ENCODE peak calls at places on chromosome 19, in five cellular contexts. D is K562, G is H1, E is GM12878, V is SK-N-SH. B is an unnamed sample.

GRCh38 chr19:1363599-1363998 is 20.1 kb upstream of the NDUFS7 start:
- DNase-seq in E (no peak), G (no peak), D (no peak), V (no peak), B (no peak)

GRCh38 chr19:32201661-32202060 is 143.7 kb upstream of the ZNF507 start:
- DNase-seq in E (no peak), V (no peak), D (no peak), G (no peak), B (no peak)

GRCh38 chr19:17079710-17080440 is 4.3 kb downstream of the MYO9B start:
- DNase-seq in V (peak), E (peak), D (no peak), G (no peak), B (peak)

GRCh38 chr19:6213696-6214585 is 65.8 kb downstream of the MLLT1 start:
- DNase-seq in V (peak), G (no peak), E (no peak), D (no peak), B (no peak)

GRCh38 chr19:50896591-50897190 is 14.5 kb downstream of the KLK4 start:
- DNase-seq in D (peak), V (no peak), G (no peak), E (peak), B (peak)

GRCh38 chr19:13396256-13397080 is 109.8 kb downstream of the CACNA1A start:
- DNase-seq in V (no peak), E (no peak), G (peak), D (peak), B (peak)

GRCh38 chr19:49425922-49426592 is 869 bp downstream of the GFY start:
- DNase-seq in G (peak), V (no peak), D (peak), E (no peak), B (no peak)

GRCh38 chr19:6509118-6509971 is 7.2 kb upstream of the TUBB4A start:
- DNase-seq in V (no peak), E (no peak), D (no peak), G (no peak), B (peak)

GRCh38 chr19:47348819-47349795 is at the start of gene DHX34:
- DNase-seq in D (peak), V (peak), G (peak), E (peak), B (peak)

GRCh38 chr19:21483589-21484170 is 21.7 kb upstream of the ZNF429 start:
- DNase-seq in G (peak), D (peak), V (peak), E (no peak), B (no peak)

GRCh38 chr19:51450730-51451307 is 7.4 kb downstream of the SIGLEC8 start:
- DNase-seq in V (no peak), E (no peak), D (no peak), G (no peak), B (no peak)

GRCh38 chr19:18796239-18796638 is 5.1 kb upstream of the COMP start:
- DNase-seq in G (no peak), D (no peak), E (no peak), V (no peak), B (no peak)

GRCh38 chr19:29676586-29676985 is 11.3 kb downstream of the PLEKHF1 start:
- DNase-seq in D (no peak), E (no peak), G (no peak), V (no peak), B (no peak)

GRCh38 chr19:11699931-11700794 is 38.6 kb downstream of the ZNF823 start:
- DNase-seq in V (peak), G (no peak), E (no peak), D (peak), B (peak)

DNA sequence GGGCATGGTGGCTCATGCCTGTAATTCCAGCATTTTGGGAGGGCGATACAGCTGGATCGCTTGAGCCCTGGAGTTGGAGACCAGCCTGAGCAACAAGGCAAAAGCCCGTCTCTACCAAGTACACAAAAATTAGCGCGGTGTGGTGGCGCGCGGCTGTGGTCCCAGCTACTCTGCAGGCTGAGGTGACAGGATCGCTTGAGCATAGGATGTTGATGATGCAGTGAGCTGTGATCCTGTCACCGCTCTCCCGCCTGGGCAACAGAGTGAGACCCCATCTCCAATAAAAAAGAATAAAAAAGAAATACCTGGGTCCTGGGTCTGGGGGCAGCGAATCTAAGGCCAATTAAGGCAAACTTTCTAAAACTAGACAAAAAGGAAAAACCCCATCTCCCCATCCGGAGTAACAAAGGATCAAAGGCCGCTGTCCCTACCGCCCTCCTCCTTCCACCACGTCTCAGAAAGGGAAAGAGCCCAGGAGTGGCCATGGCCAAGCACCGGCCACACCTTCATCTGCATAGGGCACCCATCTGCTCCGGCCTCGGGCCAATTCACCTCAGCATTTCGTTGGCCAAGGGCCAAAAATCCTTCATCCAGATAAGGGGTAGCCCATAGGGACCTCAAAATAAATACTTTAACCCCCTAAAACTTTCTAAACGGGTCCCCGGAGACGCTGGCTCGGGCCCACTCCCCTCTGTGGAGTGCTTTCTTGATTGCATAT is 845 bp downstream of the ZNF320 start:
- DNase-seq in D (peak), G (no peak), E (no peak), V (peak), B (no peak)
- TF ChIP-seq TAF1 in D (no peak), G (no peak), E (no peak), V (no peak), B (no peak)

GRCh38 chr19:45385392-45386221 is 15.2 kb upstream of the ERCC2 start:
- DNase-seq in E (no peak), V (peak), G (no peak), D (no peak), B (no peak)
- TF ChIP-seq GABPA in E (no peak), V (no peak), G (no peak), D (no peak), B (no peak)

GRCh38 chr19:23437901-23438300 is 42.6 kb upstream of the ZNF91 start:
- DNase-seq in E (no peak), G (no peak), V (no peak), D (no peak), B (no peak)

GRCh38 chr19:23436318-23436717 is 41.0 kb upstream of the ZNF91 start:
- DNase-seq in G (no peak), E (no peak), V (no peak), D (no peak), B (no peak)

GRCh38 chr19:23439623-23440022 is 44.4 kb upstream of the ZNF91 start:
- DNase-seq in V (no peak), D (no peak), E (no peak), G (no peak), B (no peak)

GRCh38 chr19:23440207-23440606 is 44.9 kb upstream of the ZNF91 start:
- DNase-seq in E (no peak), G (no peak), D (peak), V (peak), B (no peak)

GRCh38 chr19:23436944-23437343 is 41.7 kb upstream of the ZNF91 start:
- DNase-seq in E (no peak), D (peak), V (no peak), G (no peak), B (no peak)
- TF ChIP-seq TAF1 in E (no peak), D (no peak), V (no peak), G (no peak), B (no peak)

DNA sequence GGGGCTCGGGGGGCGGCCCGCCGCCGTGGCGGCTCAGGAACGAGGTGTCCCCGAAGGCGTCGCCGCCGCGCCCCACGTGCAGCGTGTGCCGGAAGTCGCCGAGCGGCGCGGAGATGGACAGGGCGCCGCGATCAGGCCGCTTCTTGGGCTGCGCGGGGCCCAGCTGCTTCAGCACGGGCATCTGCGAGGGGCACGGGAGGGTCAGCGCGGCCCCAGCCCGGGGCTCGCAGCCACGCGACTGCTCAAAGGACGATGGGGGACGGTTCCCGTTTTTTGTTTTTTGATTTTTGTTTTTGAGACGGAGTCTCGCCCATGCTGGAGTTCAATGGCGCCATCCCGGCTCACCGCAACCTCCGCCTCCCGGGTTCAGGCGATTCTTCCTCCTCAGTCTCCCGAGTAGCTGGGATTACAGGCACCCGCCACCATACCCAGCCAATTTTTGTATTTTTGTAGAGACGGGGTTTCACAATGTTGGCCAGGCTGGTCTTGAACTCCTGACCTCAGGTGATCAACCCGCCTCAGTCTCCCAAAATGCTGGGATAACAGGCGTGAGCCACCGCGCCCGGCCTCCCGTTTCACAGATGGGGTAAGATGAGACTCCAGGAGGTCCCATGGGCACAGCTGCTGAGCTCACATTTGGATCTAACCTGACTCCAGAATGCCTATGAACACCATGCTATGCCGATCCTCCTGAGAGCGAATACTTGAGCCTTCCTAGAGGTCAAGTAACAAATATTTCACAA is 2.0 kb upstream of the LENG9 start:
- DNase-seq in E (no peak), G (no peak), V (no peak), D (peak), B (no peak)
- TF ChIP-seq GABPA in E (no peak), G (no peak), V (no peak), D (peak), B (no peak)

DNA sequence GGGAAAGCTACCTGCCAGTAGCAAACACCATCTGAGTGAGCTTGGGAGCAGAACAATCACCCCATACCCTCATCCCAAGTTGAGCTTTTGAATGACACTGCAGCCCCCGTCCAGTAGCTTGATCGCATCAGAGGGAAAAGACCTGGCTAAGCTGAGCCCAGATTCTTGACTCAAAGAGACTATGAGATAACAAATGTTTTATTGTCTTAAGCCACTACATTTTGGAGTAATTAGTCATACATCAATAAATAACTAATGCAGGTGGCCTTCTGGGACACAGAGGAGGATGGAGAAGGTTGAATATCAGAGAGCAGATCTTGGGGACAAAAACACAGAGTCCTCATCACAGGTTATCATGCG is 24.6 kb upstream of the IGSF23 start:
- DNase-seq in V (no peak), G (no peak), D (no peak), E (no peak), B (no peak)
- TF ChIP-seq TAF1 in V (no peak), G (no peak), D (no peak), E (no peak), B (no peak)

DNA sequence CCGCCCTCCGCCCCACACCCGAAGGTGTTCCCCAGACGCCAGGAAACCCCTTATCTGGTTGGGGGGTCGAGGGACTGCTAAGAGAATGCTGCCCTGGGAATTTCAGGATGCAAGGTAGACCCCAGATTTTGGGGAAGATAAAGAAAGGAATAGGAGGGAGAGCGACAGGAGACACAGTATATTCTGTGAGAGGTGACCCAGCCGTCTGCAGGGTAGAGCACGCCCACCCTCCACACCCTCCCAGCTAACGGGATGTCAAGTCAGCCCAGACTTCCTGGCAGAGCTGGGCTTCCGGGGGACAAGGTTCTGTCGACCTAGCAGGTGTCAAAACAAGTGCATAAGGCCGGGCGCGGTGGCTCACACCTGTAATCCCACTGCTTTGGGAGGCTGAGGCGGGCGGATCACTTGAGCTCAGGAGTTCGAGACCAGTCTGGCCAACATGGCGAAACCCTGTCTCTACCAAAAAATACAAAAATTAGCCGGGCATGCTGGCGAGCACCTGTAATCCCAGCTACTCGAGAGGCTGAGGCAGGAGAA is 735 bp upstream of the PRR36 start:
- DNase-seq in V (no peak), D (no peak), E (no peak), G (no peak), B (no peak)
- TF ChIP-seq GABPA in V (no peak), D (no peak), E (no peak), G (no peak), B (peak)

GRCh38 chr19:35911790-35912189 is 3.7 kb upstream of the TYROBP start:
- DNase-seq in E (no peak), D (peak), G (no peak), V (no peak), B (no peak)
- TF ChIP-seq TAF1 in E (no peak), D (no peak), G (no peak), V (no peak), B (no peak)

DNA sequence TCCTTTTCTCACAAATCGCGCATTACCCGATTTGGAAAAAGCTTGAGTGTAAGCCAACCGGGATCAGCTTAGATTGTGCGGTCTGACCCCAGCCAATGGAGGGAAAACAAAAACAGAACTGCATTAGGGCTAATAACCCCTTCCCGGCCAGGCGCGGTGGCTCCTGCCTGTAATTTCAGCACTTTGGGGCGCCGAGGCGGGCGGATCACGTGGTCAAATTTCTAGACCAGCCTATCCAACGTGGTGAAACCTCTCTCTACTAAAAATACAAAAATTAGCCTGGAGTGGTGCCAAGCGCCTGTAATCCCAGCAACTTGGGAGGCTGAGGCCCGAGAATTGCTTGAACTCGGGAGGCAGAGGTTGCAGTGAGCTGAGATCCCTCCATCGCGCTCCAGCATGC is 896 bp downstream of the ZNF90 start:
- DNase-seq in V (peak), G (no peak), E (no peak), D (no peak), B (no peak)
- TF ChIP-seq GABPA in V (no peak), G (no peak), E (no peak), D (no peak), B (no peak)

B was measured in HepG2.